ENCODE peak calls at places on chromosomes 11 and 22, in eight cellular contexts. V is left ventricle myocardium inferior, J is heart right ventricle, U is bronchial epithelial cell, B is heart left ventricle, L is A549, X is GM12865, S is prostate gland. H is an unnamed sample.

GRCh38 chr22:24181088-24181995 is at the start of gene SUSD2:
- DNase-seq in U (no peak), L (no peak), J (peak; percentile 61), B (no peak), V (peak; percentile 34), S (no peak), X (no peak), H (no peak)

GRCh38 chr11:100876826-100877545 is 189.9 kb downstream of the ARHGAP42 start:
- DNase-seq in J (no peak), X (peak; percentile 16), U (peak; percentile 70), L (no peak), V (no peak), S (no peak), B (peak; percentile 27), H (no peak)

GRCh38 chr11:128621491-128622136 is 34.3 kb upstream of the ETS1 start:
- DNase-seq in B (peak; percentile 51), S (no peak), X (no peak), J (no peak), U (peak; percentile 52), L (no peak), V (no peak), H (peak; percentile 59)

GRCh38 chr11:132158091-132158490 is 787.7 kb downstream of the NTM start:
- DNase-seq in S (no peak), X (peak; percentile 48), J (no peak), L (no peak), B (no peak), V (no peak), U (peak; percentile 47), H (no peak)

GRCh38 chr11:34052608-34053160 is 1.2 kb downstream of the CAPRIN1 start:
- DNase-seq in U (no peak), L (no peak), X (peak; percentile 41), S (peak; percentile 15), V (peak; percentile 21), J (no peak), B (peak; percentile 25), H (no peak)

GRCh38 chr11:108713076-108713790 is 48.4 kb downstream of the DDX10 start:
- DNase-seq in L (no peak), B (no peak), S (no peak), U (no peak), X (peak; percentile 41), J (no peak), V (no peak), H (no peak)

GRCh38 chr11:130798280-130798679 is 118.0 kb downstream of the SNX19 start:
- DNase-seq in U (peak; percentile 75), B (no peak), L (no peak), S (no peak), V (no peak), J (no peak), X (no peak), H (no peak)

GRCh38 chr22:47043835-47044721 is 281.6 kb downstream of the TBC1D22A start:
- DNase-seq in B (no peak), V (no peak), L (no peak), U (no peak), J (peak; percentile 7), S (no peak), X (no peak), H (no peak)

GRCh38 chr11:111417766-111418435 is 38.8 kb upstream of the POU2AF1 start:
- DNase-seq in B (peak; percentile 40), S (peak; percentile 41), L (no peak), J (peak; percentile 26), V (peak; percentile 47), X (peak; percentile 95), U (peak; percentile 8), H (no peak)

GRCh38 chr11:58527429-58527828 is 19.5 kb upstream of the OR5B21 start:
- DNase-seq in X (no peak), J (no peak), V (no peak), U (no peak), S (no peak), B (no peak), L (no peak), H (no peak)

GRCh38 chr11:78414321-78415051 is 3.1 kb downstream of the GAB2 start:
- DNase-seq in X (no peak), V (no peak), L (peak; percentile 44), U (peak; percentile 34), B (no peak), S (no peak), J (no peak), H (no peak)

GRCh38 chr11:47148903-47149535 is 27.7 kb downstream of the ARFGAP2 start:
- DNase-seq in S (no peak), J (no peak), B (no peak), L (no peak), X (no peak), U (no peak), V (peak; percentile 26), H (no peak)

GRCh38 chr11:85844439-85845051 is 10.6 kb upstream of the CCDC83 start:
- DNase-seq in L (peak; percentile 87), B (no peak), U (peak; percentile 99), X (no peak), V (no peak), J (no peak), S (no peak), H (no peak)

DNA sequence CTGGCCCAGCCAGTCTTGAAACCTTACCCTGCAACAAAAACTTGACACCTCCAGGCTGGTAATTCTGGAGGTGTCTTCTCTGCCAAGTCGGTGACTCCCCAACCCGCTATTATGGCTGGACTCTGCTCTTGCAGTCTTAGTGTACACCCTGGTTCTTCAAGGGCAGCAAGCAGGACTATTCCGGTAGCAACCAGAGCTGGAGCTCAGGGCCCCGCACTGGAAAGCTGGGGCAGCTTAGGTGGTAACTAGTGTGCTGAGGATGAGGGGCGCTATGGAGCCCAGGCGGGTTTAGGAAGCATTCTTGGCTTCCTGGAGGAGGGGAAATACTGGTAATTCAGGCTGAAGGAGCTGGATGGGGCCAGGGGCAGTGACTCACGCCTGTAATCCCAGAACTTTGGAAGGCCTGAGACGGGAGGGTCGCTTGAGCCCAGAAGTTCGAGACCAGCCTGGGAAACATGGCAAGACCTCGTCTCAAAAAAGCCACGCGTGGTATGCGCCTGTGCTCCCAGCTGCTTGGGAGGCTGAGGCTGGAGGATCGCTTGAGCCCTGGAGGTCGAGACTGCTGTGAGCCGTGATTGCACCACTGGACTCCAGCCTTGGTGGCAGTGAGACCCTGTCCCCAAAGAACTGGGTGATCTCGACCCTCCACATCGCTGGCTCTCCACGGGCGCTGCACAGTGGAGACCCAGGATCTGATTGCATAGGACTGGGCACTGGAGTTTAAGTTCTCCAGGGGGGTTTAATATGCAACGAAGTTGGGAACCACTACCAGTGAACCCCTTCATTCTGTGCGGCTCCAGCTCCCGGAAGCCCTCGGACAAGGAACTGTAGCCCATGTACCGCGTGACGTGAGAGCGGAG is 10.6 kb upstream of the AIFM3 start:
- DNase-seq in S (no peak), U (peak; percentile 83), B (no peak), L (peak; percentile 23), J (no peak), X (no peak), V (no peak), H (no peak)
- TF ChIP-seq CTCF in S (no peak), U (peak; percentile 55), B (no peak), L (peak; percentile 20), J (no peak), X (no peak), V (no peak), H (no peak)

GRCh38 chr22:46026907-46027218 is 49.9 kb upstream of the WNT7B start:
- DNase-seq in L (no peak), V (no peak), U (no peak), J (no peak), X (no peak), B (no peak), S (no peak), H (no peak)
- H3K4me3 ChIP-seq in L (no peak overlapping the region), V (peak overlapping the region; percentile 68), U (peak overlapping the region; percentile 37), J (peak overlapping the region; percentile 53), X (no peak overlapping the region), B (peak overlapping the region; percentile 57), S (peak overlapping the region; percentile 40), H (peak overlapping the region; percentile 29)

DNA sequence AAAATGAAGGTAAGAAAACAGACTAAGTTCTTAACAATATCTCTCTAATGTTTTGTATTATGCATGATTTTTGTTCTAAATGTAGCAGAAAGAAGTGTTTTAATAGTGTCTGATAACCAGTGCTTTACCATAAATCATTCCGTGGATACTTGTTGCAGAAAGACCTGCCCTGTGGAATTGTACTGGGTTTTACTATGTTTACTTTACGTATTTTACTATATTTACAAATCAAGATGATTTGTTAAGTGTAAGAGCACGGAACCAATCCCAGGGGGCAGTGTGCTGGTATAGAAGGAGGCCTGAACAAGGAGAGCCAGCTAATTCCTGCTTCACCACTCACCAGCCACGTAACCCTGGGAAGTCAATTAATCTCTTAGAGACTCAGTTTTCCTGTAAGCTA is 1.4 kb downstream of the HTR3B start:
- DNase-seq in L (peak; percentile 10), J (no peak), U (peak; percentile 70), S (peak; percentile 84), X (peak; percentile 3), B (no peak), V (no peak), H (no peak)
- TF ChIP-seq CTCF in L (peak; percentile 14), J (peak; percentile 12), U (peak; percentile 41), S (peak; percentile 55), X (no peak), B (no peak), V (peak; percentile 17), H (no peak)

DNA sequence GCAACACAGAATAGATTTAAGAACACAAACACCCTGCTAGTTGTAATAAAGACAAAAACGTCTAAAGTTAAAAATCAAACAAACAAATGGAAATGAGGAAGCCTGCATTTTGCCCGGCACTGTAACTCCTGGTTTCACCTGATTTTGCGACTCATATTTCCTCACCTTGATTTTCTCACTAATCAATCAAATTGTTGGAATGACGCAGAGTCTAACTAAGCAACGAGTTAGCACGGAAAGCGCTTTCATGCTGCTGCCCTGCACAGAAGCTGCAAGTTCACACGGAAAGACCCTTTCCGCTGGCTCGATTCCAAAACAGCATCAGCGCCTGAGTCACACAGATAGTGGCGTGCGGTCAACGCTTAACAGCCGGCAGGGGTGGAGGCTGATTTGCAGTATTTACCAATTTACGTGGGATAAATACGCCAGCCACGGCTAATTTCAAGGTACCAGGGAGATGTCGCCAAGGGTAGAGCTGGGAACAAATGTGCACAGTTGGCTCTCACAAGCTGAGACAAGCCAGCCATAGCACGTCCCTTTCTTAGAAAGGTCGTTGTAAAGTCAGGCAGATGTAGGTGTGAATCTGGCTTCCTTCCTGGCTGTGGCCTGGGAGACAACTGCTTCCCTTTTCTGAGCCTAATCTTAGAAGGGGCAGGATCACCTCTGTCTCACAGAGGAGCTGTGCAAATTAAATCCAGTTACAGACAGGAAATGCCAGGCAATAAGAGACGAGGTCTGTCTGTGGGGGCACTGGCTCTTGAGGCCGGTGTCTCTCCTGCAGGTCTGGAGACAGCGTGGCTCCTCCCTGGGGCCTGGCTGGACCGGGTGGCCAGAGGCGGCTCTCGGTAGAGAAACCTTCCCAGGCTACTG is 76.9 kb upstream of the TTLL12 start:
- DNase-seq in B (peak; percentile 56), J (peak; percentile 30), L (no peak), X (peak; percentile 97), V (peak; percentile 43), S (peak; percentile 22), U (peak; percentile 73), H (peak; percentile 61)
- H3K4me3 ChIP-seq in B (no peak overlapping the region), J (peak overlapping the region; percentile 1), L (no peak overlapping the region), X (peak overlapping the region; percentile 39), V (peak overlapping the region; percentile 40), S (no peak overlapping the region), U (no peak overlapping the region), H (no peak overlapping the region)

GRCh38 chr11:83641511-83641910 is 355.3 kb upstream of the CCDC90B start:
- DNase-seq in X (no peak), L (no peak), J (peak; percentile 18), V (peak; percentile 37), B (peak; percentile 69), S (no peak), U (no peak), H (peak; percentile 60)
- TF ChIP-seq CTCF in X (no peak), L (no peak), J (no peak), V (no peak), B (no peak), S (no peak), U (no peak), H (no peak)

H was measured in right atrium auricular region.